ENCODE peak calls at places on chromosome 19, in four cellular contexts. A, B, I and D are unnamed samples.

GRCh38 chr19:28846094-28846812 is 366.7 kb downstream of the UQCRFS1 start:
- DNase-seq in A (no peak), B (no peak), I (no peak), D (no peak)

GRCh38 chr19:19592690-19593089 is 25.8 kb downstream of the PBX4 start:
- DNase-seq in A (no peak), B (no peak), I (no peak), D (no peak)

GRCh38 chr19:14112809-14113385 is 4.7 kb downstream of the PRKACA start:
- DNase-seq in A (no peak), B (no peak), I (no peak), D (no peak)

GRCh38 chr19:49407482-49408015 is 15.7 kb downstream of the PTH2 start:
- DNase-seq in A (no peak), B (no peak), I (no peak), D (no peak)

GRCh38 chr19:42024622-42025111 is 30.6 kb upstream of the ATP1A3 start:
- DNase-seq in A (no peak), B (no peak), I (peak; percentile 48), D (no peak)

GRCh38 chr19:9917322-9917721 is 19.0 kb downstream of the OLFM2 start:
- DNase-seq in A (peak; percentile 76), B (no peak), I (peak; percentile 60), D (peak; percentile 93)

GRCh38 chr19:49421039-49421877 is 2.0 kb downstream of the PTH2 start:
- DNase-seq in A (peak; percentile 99), B (peak; percentile 99), I (peak; percentile 17), D (peak; percentile 96)

GRCh38 chr19:6030214-6030507 is 52.2 kb upstream of the RANBP3 start:
- DNase-seq in A (no peak), B (no peak), I (peak; percentile 79), D (no peak)

GRCh38 chr19:36010402-36010801 is 1.8 kb upstream of the SYNE4 start:
- DNase-seq in A (no peak), B (no peak), I (no peak), D (no peak)

GRCh38 chr19:35236638-35237400 is 8.3 kb upstream of the FAM187B start:
- DNase-seq in A (no peak), B (no peak), I (no peak), D (peak; percentile 67)

GRCh38 chr19:6802336-6803035 is 30.0 kb downstream of the VAV1 start:
- DNase-seq in A (peak; percentile 54), B (no peak), I (no peak), D (peak; percentile 21)

GRCh38 chr19:13881231-13881691 is 4.3 kb downstream of the NANOS3 start:
- DNase-seq in A (peak; percentile 84), B (no peak), I (peak; percentile 27), D (peak; percentile 88)

GRCh38 chr19:8001651-8001994 is 3.8 kb downstream of the ELAVL1 start:
- DNase-seq in A (no peak), B (no peak), I (no peak), D (no peak)

GRCh38 chr19:2976609-2977000 is 759 bp upstream of the TLE6 start:
- DNase-seq in A (peak; percentile 50), B (no peak), I (no peak), D (peak; percentile 61)

GRCh38 chr19:50729894-50730293 is 6.7 kb downstream of the CLEC11A start:
- DNase-seq in A (no peak), B (no peak), I (no peak), D (no peak)

GRCh38 chr19:4633140-4633967 is 6.0 kb upstream of the TNFAIP8L1 start:
- DNase-seq in A (peak; percentile 88), B (peak; percentile 84), I (peak; percentile 85), D (peak; percentile 94)

GRCh38 chr19:48815870-48816501 is 5.2 kb upstream of the BCAT2 start:
- DNase-seq in A (no peak), B (no peak), I (peak; percentile 43), D (peak; percentile 35)

GRCh38 chr19:29120471-29120870 is 92.5 kb downstream of the UQCRFS1 start:
- DNase-seq in A (no peak), B (no peak), I (no peak), D (no peak)

GRCh38 chr19:48969276-48970138 is 4.4 kb downstream of the FTL start:
- DNase-seq in A (peak; percentile 63), B (no peak), I (no peak), D (peak; percentile 81)

GRCh38 chr19:33227242-33227650 is 1.6 kb upstream of the SLC7A10 start:
- DNase-seq in A (peak; percentile 57), B (no peak), I (peak; percentile 6), D (peak; percentile 36)

GRCh38 chr19:30812099-30812684 is 440.0 kb downstream of the ZNF536 start:
- DNase-seq in A (no peak), B (no peak), I (no peak), D (no peak)

GRCh38 chr19:15115762-15116615 is 8.8 kb downstream of the SYDE1 start:
- DNase-seq in A (no peak), B (no peak), I (no peak), D (no peak)

GRCh38 chr19:21430674-21431073 is 33.7 kb downstream of the ZNF493 start:
- DNase-seq in A (no peak), B (no peak), I (no peak), D (no peak)

GRCh38 chr19:50356691-50357177 is 8.7 kb downstream of the NAPSA start:
- DNase-seq in A (no peak), B (no peak), I (no peak), D (no peak)

GRCh38 chr19:5137571-5138124 is 168.7 kb downstream of the KDM4B start:
- DNase-seq in A (peak; percentile 92), B (peak; percentile 95), I (no peak), D (peak; percentile 80)

GRCh38 chr19:5623397-5624153 is 692 bp downstream of the SAFB start:
- DNase-seq in A (no peak), B (no peak), I (no peak), D (no peak)

GRCh38 chr19:47663911-47664771 is 49.1 kb upstream of the EHD2 start:
- DNase-seq in A (no peak), B (no peak), I (peak; percentile 99), D (peak; percentile 86)

GRCh38 chr19:38674388-38675133 is 27.1 kb downstream of the ACTN4 start:
- DNase-seq in A (no peak), B (no peak), I (peak; percentile 49), D (peak; percentile 82)

GRCh38 chr19:28940751-28941500 is 272.0 kb downstream of the UQCRFS1 start:
- DNase-seq in A (no peak), B (no peak), I (peak; percentile 92), D (no peak)

GRCh38 chr19:23249911-23250649 is at the start of gene ZNF724:
- DNase-seq in A (peak; percentile 97), B (peak; percentile 89), I (peak; percentile 97), D (peak; percentile 100)

GRCh38 chr19:49590971-49591730 is at the start of gene PRR12:
- DNase-seq in A (peak; percentile 81), B (peak; percentile 77), I (peak; percentile 67), D (peak; percentile 85)

GRCh38 chr19:43639507-43640423 is at the start of gene CADM4:
- DNase-seq in A (peak; percentile 46), B (peak; percentile 66), I (no peak), D (no peak)

GRCh38 chr19:2631213-2631821 is 71.2 kb downstream of the GNG7 start:
- DNase-seq in A (no peak), B (no peak), I (peak; percentile 12), D (peak; percentile 43)

GRCh38 chr19:18611327-18612050 is 1.2 kb upstream of the TMEM59L start:
- DNase-seq in A (peak; percentile 77), B (peak; percentile 81), I (no peak), D (peak; percentile 42)

GRCh38 chr19:2719910-2720776 is 1.0 kb downstream of the DIRAS1 start:
- DNase-seq in A (peak; percentile 63), B (peak; percentile 76), I (peak; percentile 40), D (peak; percentile 70)

GRCh38 chr19:8148410-8149231 is 771 bp downstream of the FBN3 start:
- DNase-seq in A (peak; percentile 94), B (peak; percentile 87), I (no peak), D (peak; percentile 96)

GRCh38 chr19:53136432-53136831 is 3.7 kb upstream of the ZNF415 start:
- DNase-seq in A (no peak), B (no peak), I (no peak), D (no peak)

DNA sequence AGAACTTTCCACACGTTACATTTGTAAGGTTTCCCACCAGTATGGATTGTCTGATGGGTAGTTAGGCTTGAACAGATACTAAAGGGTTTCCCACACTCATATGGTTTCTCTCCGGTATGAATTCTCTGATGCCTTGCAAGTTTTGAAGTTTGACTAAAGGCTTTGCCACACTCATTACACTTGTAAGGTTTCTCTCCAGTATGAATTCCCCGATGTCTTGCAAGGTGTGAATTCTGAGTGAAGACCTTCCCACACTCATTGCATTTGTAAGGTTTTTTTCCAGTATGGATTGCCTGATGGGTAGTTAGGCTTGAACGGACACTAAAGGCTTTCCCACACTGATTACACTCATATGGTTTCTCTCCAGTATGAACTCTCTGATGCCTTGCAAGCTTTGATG is 7.6 kb upstream of the ZNF415 start:
- DNase-seq in A (no peak), B (no peak), I (no peak), D (peak; percentile 10)
- H4K5ac ChIP-seq in A (no peak overlapping the region), B (no peak overlapping the region), I (no peak overlapping the region), D (no peak overlapping the region)

GRCh38 chr19:54355675-54356074 is 9.1 kb downstream of the LAIR1 start:
- DNase-seq in A (no peak), B (no peak), I (no peak), D (no peak)

GRCh38 chr19:54354761-54355160 is 10.0 kb downstream of the LAIR1 start:
- DNase-seq in A (no peak), B (no peak), I (no peak), D (no peak)

GRCh38 chr19:54352546-54352945 is 12.2 kb downstream of the LAIR1 start:
- DNase-seq in A (no peak), B (no peak), I (no peak), D (no peak)

GRCh38 chr19:54356444-54357056 is 8.2 kb downstream of the LAIR1 start:
- DNase-seq in A (no peak), B (no peak), I (no peak), D (no peak)

DNA sequence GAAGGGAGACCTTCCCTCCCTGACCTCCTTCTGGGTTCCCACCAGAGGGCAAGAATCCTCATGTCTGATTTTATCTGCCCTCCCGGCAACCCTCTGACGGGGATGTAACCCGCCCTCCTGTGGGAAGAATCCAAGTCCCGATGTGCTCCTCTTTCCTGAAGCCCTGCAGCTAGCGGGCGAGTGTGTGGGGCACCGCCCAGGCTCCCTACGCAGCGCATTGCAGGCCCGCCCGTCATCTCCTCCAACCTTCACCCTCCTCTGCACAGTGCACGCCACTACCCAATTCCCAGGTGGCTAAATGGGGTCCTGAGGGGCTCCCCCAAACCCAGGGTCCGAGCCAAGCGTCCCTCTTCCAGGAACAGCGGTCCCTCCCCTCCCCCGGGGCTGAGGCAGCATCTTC is 7.3 kb downstream of the LAIR1 start:
- DNase-seq in A (no peak), B (no peak), I (no peak), D (peak; percentile 7)
- H2BK5ac ChIP-seq in A (no peak overlapping the region), B (no peak overlapping the region), I (no peak overlapping the region), D (no peak overlapping the region)

DNA sequence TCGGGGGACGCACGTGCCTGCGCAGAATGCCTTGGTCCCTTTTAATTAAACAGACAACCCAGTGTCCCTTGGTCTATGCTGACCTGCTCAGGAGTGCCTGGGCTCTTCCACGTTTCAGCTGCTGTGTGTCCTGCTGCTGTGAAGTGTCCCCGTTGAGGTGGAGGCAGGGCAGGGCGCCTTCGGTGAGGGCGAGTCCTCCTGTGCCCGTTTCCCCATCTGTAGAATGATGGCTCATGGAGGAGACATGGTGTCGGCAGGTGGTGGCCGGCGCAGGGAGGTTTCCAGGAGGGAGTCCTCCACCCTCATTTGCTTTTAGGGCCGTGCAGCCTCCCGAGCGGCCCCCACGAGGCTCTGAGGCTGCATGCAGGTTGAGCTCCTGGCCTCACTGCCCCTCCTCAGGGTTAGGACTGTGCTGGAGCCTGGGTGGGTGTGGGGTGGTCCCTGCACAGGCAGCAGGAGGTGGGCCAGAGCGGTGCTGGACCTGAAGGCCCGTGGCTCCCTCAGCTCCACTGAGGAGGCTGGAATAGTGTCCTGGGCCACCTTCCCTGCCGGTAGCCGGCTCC is 8.8 kb downstream of the STK11 start:
- DNase-seq in A (no peak), B (no peak), I (no peak), D (no peak)
- H4K5ac ChIP-seq in A (no peak overlapping the region), B (no peak overlapping the region), I (peak overlapping the region; percentile 7), D (no peak overlapping the region)

GRCh38 chr19:39941615-39942507 is 7.4 kb upstream of the FCGBP start:
- DNase-seq in A (no peak), B (no peak), I (peak; percentile 38), D (no peak)
- H2BK5ac ChIP-seq in A (no peak overlapping the region), B (no peak overlapping the region), I (no peak overlapping the region), D (no peak overlapping the region)